ENCODE peak calls at places on chromosomes 7 and 10, in eight cellular contexts. K is heart left ventricle; C is uterus; W is naive thymus-derived CD4-positive, alpha-beta T cell; Z is psoas muscle; R is MM.1S; S is fibroblast of lung; A is pancreas. G is an unnamed sample. For H3K4me1, the result is how much of the 10 kb centered on the place peaks cover.

GRCh38 chr10:79049931-79050895 is 18.6 kb upstream of the ZMIZ1 start:
- DNase-seq in K (peak), C (peak), W (no peak), Z (no peak), R (no peak), S (no peak), A (peak), G (no peak)

GRCh38 chr7:44979481-44980392 is 922 bp upstream of the MYO1G start:
- DNase-seq in K (no peak), C (no peak), W (no peak), Z (no peak), R (no peak), S (peak), A (no peak), G (no peak)

GRCh38 chr10:7186387-7187032 is 224.3 kb downstream of the SFMBT2 start:
- DNase-seq in K (no peak), C (no peak), W (no peak), Z (no peak), R (no peak), S (no peak), A (no peak), G (no peak)

GRCh38 chr7:151143261-151144015 is 24.1 kb downstream of the GBX1 start:
- DNase-seq in K (peak), C (peak), W (no peak), Z (peak), R (no peak), S (peak), A (peak), G (peak)

GRCh38 chr10:76303682-76304316 is 872.4 kb downstream of the LRMDA start:
- DNase-seq in K (peak), C (peak), W (peak), Z (peak), R (peak), S (peak), A (peak), G (peak)

GRCh38 chr10:59885430-59886134 is 20.8 kb downstream of the CCDC6 start:
- DNase-seq in K (no peak), C (no peak), W (no peak), Z (no peak), R (peak), S (no peak), A (no peak), G (no peak)

GRCh38 chr10:20017961-20018360 is 201.7 kb downstream of the PLXDC2 start:
- DNase-seq in K (no peak), C (no peak), W (no peak), Z (no peak), R (no peak), S (peak), A (no peak), G (no peak)

GRCh38 chr7:137985253-137985896 is 16.5 kb downstream of the CREB3L2 start:
- DNase-seq in K (no peak), C (no peak), W (no peak), Z (no peak), R (no peak), S (peak), A (no peak), G (no peak)

GRCh38 chr7:18754766-18755165 is 259.2 kb downstream of the HDAC9 start:
- DNase-seq in K (no peak), C (no peak), W (no peak), Z (no peak), R (no peak), S (peak), A (no peak), G (no peak)

GRCh38 chr7:48300301-48300700 is 129.0 kb downstream of the ABCA13 start:
- DNase-seq in K (no peak), C (no peak), W (no peak), Z (no peak), R (no peak), S (no peak), A (no peak), G (no peak)

GRCh38 chr7:82091126-82091682 is 321.4 kb upstream of the HGF start:
- DNase-seq in K (no peak), C (no peak), W (no peak), Z (no peak), R (no peak), S (no peak), A (no peak), G (no peak)

GRCh38 chr7:39539816-39540215 is 26.4 kb upstream of the YAE1 start:
- DNase-seq in K (no peak), C (no peak), W (no peak), Z (no peak), R (no peak), S (no peak), A (no peak), G (no peak)

GRCh38 chr10:86922553-86922961 is 34.9 kb downstream of the MMRN2 start:
- DNase-seq in K (no peak), C (no peak), W (no peak), Z (no peak), R (no peak), S (no peak), A (peak), G (no peak)

GRCh38 chr10:81018898-81019890 is 481.5 kb downstream of the SH2D4B start:
- DNase-seq in K (no peak), C (no peak), W (peak), Z (no peak), R (peak), S (peak), A (no peak), G (no peak)

GRCh38 chr10:8311526-8312070 is 257.1 kb downstream of the GATA3 start:
- DNase-seq in K (no peak), C (no peak), W (no peak), Z (no peak), R (no peak), S (no peak), A (no peak), G (no peak)

GRCh38 chr7:126185959-126186580 is 1066.7 kb downstream of the GRM8 start:
- DNase-seq in K (no peak), C (no peak), W (no peak), Z (no peak), R (no peak), S (no peak), A (no peak), G (no peak)

GRCh38 chr10:33229252-33229943 is 105.1 kb downstream of the NRP1 start:
- DNase-seq in K (no peak), C (no peak), W (no peak), Z (no peak), R (no peak), S (no peak), A (no peak), G (no peak)

GRCh38 chr10:73225518-73225917 is 21.5 kb downstream of the DNAJC9 start:
- DNase-seq in K (no peak), C (no peak), W (no peak), Z (no peak), R (no peak), S (no peak), A (no peak), G (no peak)

GRCh38 chr7:137539111-137539715 is 195.7 kb upstream of the PTN start:
- DNase-seq in K (no peak), C (no peak), W (no peak), Z (no peak), R (no peak), S (peak), A (no peak), G (no peak)

GRCh38 chr7:150944066-150945042 is 33.8 kb downstream of the KCNH2 start:
- DNase-seq in K (no peak), C (no peak), W (no peak), Z (no peak), R (no peak), S (no peak), A (no peak), G (no peak)

GRCh38 chr10:44703241-44704155 is 207.6 kb upstream of the TMEM72 start:
- DNase-seq in K (no peak), C (no peak), W (no peak), Z (no peak), R (no peak), S (peak), A (no peak), G (no peak)

GRCh38 chr7:73851410-73852338 is 9.3 kb upstream of the TMEM270 start:
- DNase-seq in K (no peak), C (peak), W (no peak), Z (no peak), R (peak), S (peak), A (no peak), G (no peak)

GRCh38 chr7:25846722-25847121 is 305.3 kb upstream of the NFE2L3 start:
- DNase-seq in K (peak), C (peak), W (no peak), Z (peak), R (no peak), S (peak), A (no peak), G (peak)

GRCh38 chr10:79293841-79294705 is 53.2 kb upstream of the PPIF start:
- DNase-seq in K (no peak), C (no peak), W (no peak), Z (no peak), R (no peak), S (peak), A (peak), G (no peak)

GRCh38 chr10:35216303-35216905 is 89.8 kb downstream of the CREM start:
- DNase-seq in K (no peak), C (peak), W (no peak), Z (no peak), R (no peak), S (peak), A (no peak), G (peak)

GRCh38 chr10:110007171-110007700 is 548 bp upstream of the ADD3 start:
- DNase-seq in K (peak), C (no peak), W (no peak), Z (no peak), R (no peak), S (no peak), A (peak), G (peak)

GRCh38 chr10:71024490-71024889 is 136.1 kb upstream of the PCBD1 start:
- DNase-seq in K (no peak), C (no peak), W (no peak), Z (no peak), R (no peak), S (no peak), A (no peak), G (no peak)

GRCh38 chr7:85000973-85001372 is 185.9 kb downstream of the SEMA3D start:
- DNase-seq in K (no peak), C (no peak), W (no peak), Z (no peak), R (no peak), S (no peak), A (no peak), G (no peak)

GRCh38 chr7:157554393-157555238 is 217.8 kb downstream of the DNAJB6 start:
- DNase-seq in K (peak), C (no peak), W (no peak), Z (no peak), R (no peak), S (no peak), A (no peak), G (no peak)

GRCh38 chr10:14380746-14381145 is 50.0 kb upstream of the FRMD4A start:
- DNase-seq in K (no peak), C (no peak), W (no peak), Z (no peak), R (no peak), S (no peak), A (peak), G (no peak)

GRCh38 chr7:130844811-130845580 is 111.0 kb upstream of the KLF14 start:
- DNase-seq in K (peak), C (no peak), W (no peak), Z (no peak), R (no peak), S (peak), A (no peak), G (no peak)

GRCh38 chr10:61939575-61940301 is 38.2 kb downstream of the ARID5B start:
- DNase-seq in K (no peak), C (no peak), W (no peak), Z (no peak), R (no peak), S (peak), A (no peak), G (no peak)

GRCh38 chr10:129877773-129878371 is 86.2 kb downstream of the EBF3 start:
- DNase-seq in K (no peak), C (no peak), W (peak), Z (peak), R (no peak), S (no peak), A (no peak), G (no peak)

GRCh38 chr10:137606-138005 is 2.4 kb downstream of the ZMYND11 start:
- DNase-seq in K (no peak), C (no peak), W (no peak), Z (no peak), R (no peak), S (peak), A (no peak), G (no peak)

GRCh38 chr10:118036281-118036875 is 10.4 kb downstream of the RAB11FIP2 start:
- DNase-seq in K (no peak), C (no peak), W (no peak), Z (no peak), R (no peak), S (no peak), A (no peak), G (no peak)

GRCh38 chr10:90592903-90593302 is 264.9 kb downstream of the HTR7 start:
- DNase-seq in K (no peak), C (no peak), W (no peak), Z (no peak), R (peak), S (peak), A (peak), G (peak)

GRCh38 chr7:122132341-122132740 is 11.7 kb downstream of the AASS start:
- DNase-seq in K (no peak), C (no peak), W (no peak), Z (no peak), R (no peak), S (peak), A (no peak), G (no peak)

GRCh38 chr7:22594020-22594419 is 94.0 kb upstream of the STEAP1B start:
- DNase-seq in K (no peak), C (no peak), W (no peak), Z (no peak), R (no peak), S (no peak), A (no peak), G (no peak)

DNA sequence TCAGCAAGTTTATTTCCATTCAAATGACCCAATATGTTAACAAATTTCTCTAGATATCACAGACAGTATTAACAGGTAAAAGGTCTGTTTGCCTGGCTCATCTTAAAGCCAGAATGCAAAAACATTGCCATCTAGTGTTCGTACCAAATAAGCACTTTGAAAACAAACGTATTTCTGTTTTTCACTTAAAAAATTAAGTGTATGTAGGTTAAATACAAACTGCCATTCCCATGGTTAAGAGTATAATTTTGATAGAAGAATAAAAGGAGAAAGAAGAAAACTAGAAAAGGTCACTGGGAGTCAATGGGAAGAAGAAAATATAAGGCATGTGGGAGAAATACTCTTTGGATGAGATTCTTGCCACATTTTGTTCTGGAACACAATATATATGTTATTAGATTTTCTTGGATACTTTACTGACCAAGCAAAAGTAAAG is 51.0 kb downstream of the ORC5 start:
- DNase-seq in K (no peak), C (no peak), W (no peak), Z (no peak), R (peak), S (peak), A (no peak), G (no peak)
- H3K4me1 ChIP-seq in K (under half), C (under half), W (under half), Z (under half), R (under half), S (under half), A (under half), G (under half)

GRCh38 chr10:66294538-66294937 is 631.3 kb upstream of the LRRTM3 start:
- DNase-seq in K (no peak), C (no peak), W (no peak), Z (no peak), R (no peak), S (no peak), A (no peak), G (no peak)

GRCh38 chr10:66295602-66296001 is 630.2 kb upstream of the LRRTM3 start:
- DNase-seq in K (no peak), C (no peak), W (no peak), Z (no peak), R (no peak), S (no peak), A (no peak), G (no peak)

GRCh38 chr10:66291133-66291532 is 634.7 kb upstream of the LRRTM3 start:
- DNase-seq in K (no peak), C (no peak), W (no peak), Z (no peak), R (no peak), S (no peak), A (no peak), G (no peak)

GRCh38 chr10:66292922-66293321 is 632.9 kb upstream of the LRRTM3 start:
- DNase-seq in K (no peak), C (no peak), W (no peak), Z (no peak), R (no peak), S (no peak), A (no peak), G (no peak)

DNA sequence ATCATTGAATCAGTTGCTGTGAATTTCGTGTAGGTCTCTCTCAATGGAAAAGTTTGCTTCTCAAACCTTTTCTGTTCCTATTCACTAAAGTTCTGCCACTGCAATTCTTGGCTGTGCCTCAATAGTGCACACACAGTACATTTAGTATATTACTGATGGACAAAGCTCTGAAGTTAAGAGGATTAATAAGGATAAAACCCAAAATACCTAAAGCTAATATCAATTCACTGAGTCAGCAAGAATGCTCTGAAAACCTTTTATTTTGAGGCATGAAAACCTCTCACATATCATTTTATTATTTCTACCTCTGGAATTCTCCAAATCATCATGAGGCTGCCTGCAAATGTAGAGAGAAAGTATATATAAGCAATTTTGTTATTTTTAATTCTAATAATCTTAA is 633.4 kb upstream of the LRRTM3 start:
- DNase-seq in K (no peak), C (no peak), W (no peak), Z (no peak), R (no peak), S (no peak), A (no peak), G (no peak)
- H3K4me1 ChIP-seq in K (under half), C (under half), W (under half), Z (under half), R (under half), S (under half), A (under half), G (under half)

DNA sequence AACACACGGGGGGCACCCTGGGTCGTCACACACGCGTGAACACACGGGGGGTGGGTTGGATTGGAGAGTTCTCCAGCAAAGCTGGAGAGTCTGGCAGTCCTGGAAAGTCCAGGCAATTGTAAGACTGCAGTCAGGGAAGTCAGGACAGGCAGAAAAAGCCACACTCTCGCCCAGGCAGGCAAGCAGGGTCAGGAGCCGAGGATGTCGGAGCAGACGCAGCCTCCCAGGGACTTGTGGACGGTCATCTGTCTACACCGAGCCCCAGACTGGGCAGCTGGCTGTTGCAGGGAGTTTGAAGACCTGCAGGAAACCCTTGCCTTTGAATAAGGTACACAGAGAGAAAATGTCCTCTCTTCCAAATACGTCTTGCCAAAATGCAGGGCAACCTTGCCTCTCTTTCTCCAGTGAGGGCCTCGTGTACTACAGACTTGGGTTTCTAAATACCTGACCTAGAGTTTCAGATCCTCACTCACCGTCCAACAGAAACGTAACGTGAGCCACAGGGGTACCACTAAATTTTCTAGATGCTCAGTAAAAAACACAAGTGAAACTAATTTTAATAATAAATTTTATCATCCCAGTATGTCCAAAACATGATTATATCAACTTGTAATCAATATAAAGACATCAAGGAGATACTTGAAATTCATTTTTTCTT is 176.7 kb downstream of the ADARB2 start:
- DNase-seq in K (peak), C (no peak), W (no peak), Z (no peak), R (no peak), S (no peak), A (no peak), G (no peak)
- H3K4me1 ChIP-seq in K (under half), C (under half), W (under half), Z (under half), R (under half), S (under half), A (under half), G (under half)

GRCh38 chr7:1531979-1532455 is 1.5 kb downstream of the MAFK start:
- DNase-seq in K (no peak), C (no peak), W (no peak), Z (no peak), R (no peak), S (no peak), A (no peak), G (peak)

GRCh38 chr7:1531263-1531978 is 919 bp downstream of the MAFK start:
- DNase-seq in K (peak), C (peak), W (peak), Z (peak), R (no peak), S (no peak), A (peak), G (peak)

GRCh38 chr7:1533255-1533568 is 2.7 kb downstream of the MAFK start:
- DNase-seq in K (no peak), C (no peak), W (no peak), Z (no peak), R (no peak), S (no peak), A (no peak), G (no peak)

GRCh38 chr7:1533569-1534329 is 3.2 kb downstream of the MAFK start:
- DNase-seq in K (no peak), C (peak), W (no peak), Z (peak), R (no peak), S (peak), A (peak), G (peak)

DNA sequence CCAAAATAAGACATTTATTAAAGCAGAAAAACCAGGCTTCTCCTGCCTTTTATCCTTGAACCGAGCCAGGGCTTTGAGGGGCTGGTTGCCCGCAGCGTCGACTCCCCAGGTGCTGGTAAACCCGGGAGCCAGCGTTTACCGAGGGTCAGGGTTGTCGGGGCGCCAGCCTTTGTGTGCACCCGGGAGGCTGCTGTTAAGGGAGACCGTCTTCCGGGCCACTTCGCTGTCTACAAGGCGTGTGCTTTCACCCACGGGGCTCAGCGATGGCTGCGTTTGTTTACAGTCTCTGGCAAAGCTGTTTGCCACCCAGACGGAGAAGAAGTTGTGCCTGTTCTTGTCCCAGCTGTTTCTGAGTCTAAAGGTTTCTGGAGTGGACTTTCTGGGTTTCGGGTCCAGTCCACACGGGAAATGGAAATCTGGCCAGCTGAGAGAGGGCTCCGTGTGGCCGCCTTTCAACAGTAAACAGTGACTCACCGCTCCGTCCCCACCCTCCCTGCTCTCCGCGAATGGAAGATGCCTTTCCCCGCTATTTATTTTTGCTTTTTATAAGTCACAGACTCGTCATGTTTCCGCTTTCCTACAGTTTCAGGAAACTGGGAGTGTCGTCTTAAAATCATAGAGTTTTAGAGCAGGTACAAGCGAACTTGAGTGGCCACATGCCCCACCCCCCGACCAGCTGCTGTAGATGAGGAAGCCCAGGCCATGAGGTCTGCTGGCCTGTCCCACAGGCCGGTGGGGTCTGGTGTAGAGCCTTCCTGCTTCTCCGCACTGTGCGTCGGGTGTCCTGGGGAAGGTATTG is 2.2 kb downstream of the MAFK start:
- DNase-seq in K (peak), C (peak), W (peak), Z (peak), R (no peak), S (peak), A (peak), G (peak)
- H3K4me1 ChIP-seq in K (half or more), C (under half), W (under half), Z (under half), R (under half), S (under half), A (under half), G (half or more)